ENCODE peak calls at places on chromosomes 1 and 21, in nine cellular contexts. Z is sigmoid colon, R is epithelial cell of prostate, F is NCI-H2171, D is NCI-H1092, P is head of caudate nucleus, C is RPMI7951, T is psoas muscle, Y is iris pigment epithelial cell. L is an unnamed sample.

GRCh38 chr1:155938220-155938627 is 3.2 kb upstream of the RXFP4 start:
- DNase-seq in Z (no peak), C (peak), T (no peak), F (peak), P (peak), R (no peak), Y (peak), D (peak), L (no peak)

GRCh38 chr1:32759521-32759980 is 57.0 kb upstream of the SYNC start:
- DNase-seq in Z (no peak), R (no peak), Y (no peak), C (no peak), T (no peak), D (no peak), F (no peak), P (no peak), L (no peak)

GRCh38 chr21:39913651-39914145 is 46.5 kb downstream of the PCP4 start:
- DNase-seq in D (no peak), Y (no peak), P (no peak), F (no peak), C (no peak), T (no peak), Z (no peak), R (no peak), L (no peak)

GRCh38 chr1:224528900-224529299 is 87.2 kb upstream of the CNIH3 start:
- DNase-seq in Z (no peak), T (no peak), C (peak), Y (peak), D (no peak), P (no peak), R (no peak), F (no peak), L (no peak)

GRCh38 chr21:37700641-37701202 is 215.5 kb downstream of the KCNJ6 start:
- DNase-seq in F (peak), C (peak), T (no peak), P (peak), R (peak), D (peak), Y (peak), Z (no peak), L (no peak)

GRCh38 chr1:86259390-86259789 is 102.8 kb upstream of the COL24A1 start:
- DNase-seq in R (no peak), P (no peak), F (no peak), Y (peak), D (no peak), C (peak), T (no peak), Z (no peak), L (no peak)

GRCh38 chr21:34260598-34260997 is 103.2 kb upstream of the KCNE2 start:
- DNase-seq in C (no peak), R (no peak), T (no peak), F (no peak), Z (no peak), P (no peak), Y (no peak), D (no peak), L (no peak)

GRCh38 chr1:151988405-151988851 is 5.2 kb downstream of the S100A10 start:
- DNase-seq in D (no peak), Y (peak), R (no peak), T (no peak), C (peak), P (no peak), F (no peak), Z (no peak), L (no peak)

GRCh38 chr1:151035167-151035566 is 1.2 kb upstream of the BNIPL start:
- DNase-seq in D (no peak), P (no peak), C (no peak), R (no peak), Z (no peak), Y (no peak), T (no peak), F (no peak), L (no peak)

GRCh38 chr1:191498318-191498717 is 659.9 kb upstream of the RGS18 start:
- DNase-seq in Z (no peak), Y (peak), R (no peak), P (no peak), C (no peak), T (no peak), D (no peak), F (peak), L (no peak)

GRCh38 chr1:162145966-162146696 is 76.6 kb downstream of the NOS1AP start:
- DNase-seq in T (no peak), C (no peak), D (no peak), F (peak), Z (no peak), R (no peak), P (no peak), Y (no peak), L (no peak)

GRCh38 chr1:246142320-246142893 is 364.7 kb downstream of the SMYD3 start:
- DNase-seq in Z (no peak), Y (peak), R (peak), C (peak), P (no peak), D (no peak), T (no peak), F (no peak), L (no peak)

GRCh38 chr1:109266965-109267364 is 16.0 kb downstream of the PSRC1 start:
- DNase-seq in F (no peak), Z (no peak), C (peak), Y (peak), P (no peak), D (no peak), T (peak), R (peak), L (no peak)

GRCh38 chr1:68294354-68295066 is 62.2 kb upstream of the WLS start:
- DNase-seq in Y (no peak), D (no peak), C (no peak), P (no peak), Z (no peak), R (no peak), F (no peak), T (no peak), L (no peak)

GRCh38 chr1:46274224-46275029 is 26.9 kb downstream of the RAD54L start:
- DNase-seq in P (no peak), C (no peak), T (no peak), R (no peak), F (no peak), D (no peak), Y (peak), Z (no peak), L (no peak)

GRCh38 chr1:75412616-75413015 is 198.3 kb downstream of the SLC44A5 start:
- DNase-seq in Y (no peak), T (no peak), Z (no peak), D (no peak), C (no peak), R (peak), F (no peak), P (no peak), L (no peak)

GRCh38 chr21:44823179-44823654 is 5.4 kb upstream of the SUMO3 start:
- DNase-seq in D (no peak), Z (no peak), F (no peak), P (no peak), R (no peak), T (no peak), Y (no peak), C (no peak), L (no peak)

GRCh38 chr1:16163882-16164820 is 8.3 kb upstream of the EPHA2 start:
- DNase-seq in F (no peak), Z (no peak), T (no peak), D (peak), R (peak), C (peak), Y (peak), P (no peak), L (no peak)

GRCh38 chr1:156486421-156487344 is 13.9 kb downstream of the MEF2D start:
- DNase-seq in P (peak), C (no peak), Z (no peak), Y (no peak), R (no peak), D (no peak), F (no peak), T (no peak), L (no peak)

GRCh38 chr1:27614625-27615344 is 10.8 kb upstream of the AHDC1 start:
- DNase-seq in R (no peak), C (no peak), D (no peak), T (no peak), Z (no peak), P (no peak), Y (no peak), F (no peak), L (no peak)

GRCh38 chr1:74811421-74812179 is 78.6 kb downstream of the TYW3 start:
- DNase-seq in P (no peak), D (peak), Z (no peak), R (no peak), Y (no peak), F (peak), C (peak), T (no peak), L (no peak)

GRCh38 chr1:180815188-180815587 is 97.5 kb upstream of the KIAA1614 start:
- DNase-seq in F (peak), T (no peak), P (no peak), R (no peak), C (no peak), Y (no peak), D (no peak), Z (no peak), L (no peak)

GRCh38 chr1:94301186-94301585 is 63.8 kb upstream of the ARHGAP29 start:
- DNase-seq in F (no peak), R (no peak), P (no peak), T (no peak), C (no peak), D (no peak), Z (no peak), Y (no peak), L (no peak)

GRCh38 chr1:31753623-31754349 is 10.4 kb downstream of the ADGRB2 start:
- DNase-seq in Z (no peak), Y (no peak), F (peak), T (peak), D (peak), R (no peak), C (peak), P (peak), L (peak)

GRCh38 chr1:47184090-47184735 is 5.6 kb downstream of the PDZK1IP1 start:
- DNase-seq in P (no peak), T (no peak), R (no peak), Z (no peak), C (no peak), F (no peak), Y (no peak), D (no peak), L (no peak)